ENCODE peak calls at places on chromosomes 4 and X, in eight cellular contexts. One of them, this sample, is unnamed.

GRCh38 chr4:27132497-27132896 is 271.9 kb downstream of the STIM2 start:
- DNase-seq in NCI-H1436: no peak
- DNase-seq in GM04504: no peak
- DNase-seq in OCI-LY7: no peak
- DNase-seq in testis: no peak
- DNase-seq in central memory CD4-positive, alpha-beta T cell: no peak
- DNase-seq in left ventricle myocardium superior: no peak
- DNase-seq in ELR: no peak
- DNase-seq in this sample: no peak

GRCh38 chr4:28436191-28437080 is 1575.8 kb downstream of the STIM2 start:
- DNase-seq in NCI-H1436: no peak
- DNase-seq in GM04504: no peak
- DNase-seq in OCI-LY7: no peak
- DNase-seq in testis: no peak
- DNase-seq in central memory CD4-positive, alpha-beta T cell: no peak
- DNase-seq in left ventricle myocardium superior: no peak
- DNase-seq in ELR: peak; percentile 31
- DNase-seq in this sample: no peak

GRCh38 chrX:9379697-9380551 is 84.9 kb upstream of the TBL1X start:
- DNase-seq in NCI-H1436: no peak
- DNase-seq in GM04504: no peak
- DNase-seq in OCI-LY7: no peak
- DNase-seq in testis: no peak
- DNase-seq in central memory CD4-positive, alpha-beta T cell: no peak
- DNase-seq in left ventricle myocardium superior: no peak
- DNase-seq in ELR: peak; percentile 82
- DNase-seq in this sample: peak; percentile 88

GRCh38 chr4:15182600-15183222 is 180.4 kb downstream of the CPEB2 start:
- DNase-seq in NCI-H1436: no peak
- DNase-seq in GM04504: no peak
- DNase-seq in OCI-LY7: no peak
- DNase-seq in testis: no peak
- DNase-seq in central memory CD4-positive, alpha-beta T cell: no peak
- DNase-seq in left ventricle myocardium superior: no peak
- DNase-seq in ELR: peak; percentile 41
- DNase-seq in this sample: peak; percentile 25

GRCh38 chr4:145954924-145955339 is 16.3 kb upstream of the ZNF827 start:
- DNase-seq in NCI-H1436: no peak
- DNase-seq in GM04504: no peak
- DNase-seq in OCI-LY7: no peak
- DNase-seq in testis: no peak
- DNase-seq in central memory CD4-positive, alpha-beta T cell: no peak
- DNase-seq in left ventricle myocardium superior: no peak
- DNase-seq in ELR: peak; percentile 94
- DNase-seq in this sample: peak; percentile 99

GRCh38 chr4:145909331-145909730 is 29.3 kb downstream of the ZNF827 start:
- DNase-seq in NCI-H1436: peak; percentile 24
- DNase-seq in GM04504: no peak
- DNase-seq in OCI-LY7: peak; percentile 17
- DNase-seq in testis: peak; percentile 87
- DNase-seq in central memory CD4-positive, alpha-beta T cell: no peak
- DNase-seq in left ventricle myocardium superior: peak; percentile 82
- DNase-seq in ELR: no peak
- DNase-seq in this sample: peak; percentile 25

GRCh38 chr4:117481742-117482141 is 396.4 kb upstream of the TRAM1L1 start:
- DNase-seq in NCI-H1436: no peak
- DNase-seq in GM04504: no peak
- DNase-seq in OCI-LY7: no peak
- DNase-seq in testis: no peak
- DNase-seq in central memory CD4-positive, alpha-beta T cell: no peak
- DNase-seq in left ventricle myocardium superior: no peak
- DNase-seq in ELR: peak; percentile 55
- DNase-seq in this sample: peak; percentile 23

GRCh38 chrX:148574247-148574973 is 74.0 kb downstream of the AFF2 start:
- DNase-seq in NCI-H1436: no peak
- DNase-seq in GM04504: no peak
- DNase-seq in OCI-LY7: peak; percentile 69
- DNase-seq in testis: no peak
- DNase-seq in central memory CD4-positive, alpha-beta T cell: no peak
- DNase-seq in left ventricle myocardium superior: no peak
- DNase-seq in ELR: no peak
- DNase-seq in this sample: peak; percentile 6

GRCh38 chr4:3471098-3471760 is 8.1 kb downstream of the DOK7 start:
- DNase-seq in NCI-H1436: no peak
- DNase-seq in GM04504: no peak
- DNase-seq in OCI-LY7: no peak
- DNase-seq in testis: no peak
- DNase-seq in central memory CD4-positive, alpha-beta T cell: no peak
- DNase-seq in left ventricle myocardium superior: peak; percentile 22
- DNase-seq in ELR: no peak
- DNase-seq in this sample: no peak

GRCh38 chr4:13917010-13917409 is 289.5 kb upstream of the BOD1L1 start:
- DNase-seq in NCI-H1436: no peak
- DNase-seq in GM04504: peak; percentile 86
- DNase-seq in OCI-LY7: no peak
- DNase-seq in testis: no peak
- DNase-seq in central memory CD4-positive, alpha-beta T cell: no peak
- DNase-seq in left ventricle myocardium superior: no peak
- DNase-seq in ELR: peak; percentile 41
- DNase-seq in this sample: no peak

GRCh38 chr4:123577507-123577906 is 180.9 kb downstream of the SPRY1 start:
- DNase-seq in NCI-H1436: no peak
- DNase-seq in GM04504: no peak
- DNase-seq in OCI-LY7: no peak
- DNase-seq in testis: no peak
- DNase-seq in central memory CD4-positive, alpha-beta T cell: no peak
- DNase-seq in left ventricle myocardium superior: no peak
- DNase-seq in ELR: no peak
- DNase-seq in this sample: peak; percentile 32

GRCh38 chr4:78622253-78622979 is 70.8 kb downstream of the ANXA3 start:
- DNase-seq in NCI-H1436: no peak
- DNase-seq in GM04504: no peak
- DNase-seq in OCI-LY7: no peak
- DNase-seq in testis: no peak
- DNase-seq in central memory CD4-positive, alpha-beta T cell: no peak
- DNase-seq in left ventricle myocardium superior: no peak
- DNase-seq in ELR: peak; percentile 73
- DNase-seq in this sample: no peak

GRCh38 chrX:115038406-115038805 is 21.0 kb upstream of the IL13RA2 start:
- DNase-seq in NCI-H1436: no peak
- DNase-seq in GM04504: no peak
- DNase-seq in OCI-LY7: no peak
- DNase-seq in testis: no peak
- DNase-seq in central memory CD4-positive, alpha-beta T cell: no peak
- DNase-seq in left ventricle myocardium superior: no peak
- DNase-seq in ELR: no peak
- DNase-seq in this sample: no peak

GRCh38 chrX:25015486-25016360 is at the start of gene ARX:
- DNase-seq in NCI-H1436: no peak
- DNase-seq in GM04504: no peak
- DNase-seq in OCI-LY7: peak; percentile 33
- DNase-seq in testis: peak; percentile 83
- DNase-seq in central memory CD4-positive, alpha-beta T cell: no peak
- DNase-seq in left ventricle myocardium superior: peak; percentile 60
- DNase-seq in ELR: peak; percentile 14
- DNase-seq in this sample: no peak

GRCh38 chr4:70722199-70722791 is 531 bp downstream of the RUFY3 start:
- DNase-seq in NCI-H1436: peak; percentile 24
- DNase-seq in GM04504: peak; percentile 40
- DNase-seq in OCI-LY7: no peak
- DNase-seq in testis: peak; percentile 58
- DNase-seq in central memory CD4-positive, alpha-beta T cell: peak; percentile 45
- DNase-seq in left ventricle myocardium superior: no peak
- DNase-seq in ELR: peak; percentile 73
- DNase-seq in this sample: no peak

GRCh38 chr4:168919706-168920324 is 90.2 kb downstream of the CBR4 start:
- DNase-seq in NCI-H1436: no peak
- DNase-seq in GM04504: no peak
- DNase-seq in OCI-LY7: no peak
- DNase-seq in testis: no peak
- DNase-seq in central memory CD4-positive, alpha-beta T cell: no peak
- DNase-seq in left ventricle myocardium superior: no peak
- DNase-seq in ELR: no peak
- DNase-seq in this sample: no peak